ENCODE peak calls at places on chromosomes 12 and 14, in five cellular contexts. K is suprapubic skin, N is stomach, D is uterus, P is A549. H is an unnamed sample. For H3K9me3, the result is how much of the 10 kb centered on the place peaks cover.

GRCh38 chr12:98725481-98726247 is 80.6 kb downstream of the APAF1 start:
- DNase-seq in K (no peak), N (no peak), D (peak), P (peak), H (peak)

GRCh38 chr12:19799216-19799615 is 359.9 kb downstream of the AEBP2 start:
- DNase-seq in K (no peak), N (no peak), D (no peak), P (no peak), H (peak)

GRCh38 chr12:121568503-121568902 is 12.3 kb downstream of the KDM2B start:
- DNase-seq in K (no peak), N (no peak), D (no peak), P (no peak), H (no peak)

GRCh38 chr12:15788266-15789214 is 648 bp downstream of the EPS8 start:
- DNase-seq in K (peak), N (peak), D (peak), P (peak), H (peak)

GRCh38 chr14:75279153-75279738 is 618 bp downstream of the FOS start:
- DNase-seq in K (peak), N (no peak), D (peak), P (peak), H (peak)

GRCh38 chr12:118397693-118398440 is 21.5 kb downstream of the SUDS3 start:
- DNase-seq in K (no peak), N (no peak), D (no peak), P (no peak), H (no peak)

GRCh38 chr12:12336049-12336411 is 14.0 kb downstream of the MANSC1 start:
- DNase-seq in K (no peak), N (peak), D (no peak), P (no peak), H (peak)

GRCh38 chr12:1834186-1834925 is 14.0 kb downstream of the LRTM2 start:
- DNase-seq in K (no peak), N (no peak), D (no peak), P (no peak), H (no peak)

GRCh38 chr14:105322791-105323556 is 8.4 kb downstream of the PACS2 start:
- DNase-seq in K (no peak), N (no peak), D (no peak), P (no peak), H (no peak)

GRCh38 chr12:46908236-46908935 is 82.6 kb upstream of the SLC38A4 start:
- DNase-seq in K (no peak), N (no peak), D (no peak), P (no peak), H (no peak)

GRCh38 chr12:46904406-46905240 is 78.8 kb upstream of the SLC38A4 start:
- DNase-seq in K (no peak), N (no peak), D (no peak), P (no peak), H (no peak)

GRCh38 chr12:46910830-46911229 is 85.0 kb upstream of the SLC38A4 start:
- DNase-seq in K (no peak), N (no peak), D (no peak), P (no peak), H (no peak)

GRCh38 chr12:46907791-46908190 is 82.0 kb upstream of the SLC38A4 start:
- DNase-seq in K (no peak), N (no peak), D (no peak), P (no peak), H (no peak)

GRCh38 chr12:46908936-46909635 is 83.3 kb upstream of the SLC38A4 start:
- DNase-seq in K (no peak), N (no peak), D (no peak), P (no peak), H (no peak)
- H3K9me3 ChIP-seq in K (under half), N (under half), D (under half), P (under half), H (under half)

DNA sequence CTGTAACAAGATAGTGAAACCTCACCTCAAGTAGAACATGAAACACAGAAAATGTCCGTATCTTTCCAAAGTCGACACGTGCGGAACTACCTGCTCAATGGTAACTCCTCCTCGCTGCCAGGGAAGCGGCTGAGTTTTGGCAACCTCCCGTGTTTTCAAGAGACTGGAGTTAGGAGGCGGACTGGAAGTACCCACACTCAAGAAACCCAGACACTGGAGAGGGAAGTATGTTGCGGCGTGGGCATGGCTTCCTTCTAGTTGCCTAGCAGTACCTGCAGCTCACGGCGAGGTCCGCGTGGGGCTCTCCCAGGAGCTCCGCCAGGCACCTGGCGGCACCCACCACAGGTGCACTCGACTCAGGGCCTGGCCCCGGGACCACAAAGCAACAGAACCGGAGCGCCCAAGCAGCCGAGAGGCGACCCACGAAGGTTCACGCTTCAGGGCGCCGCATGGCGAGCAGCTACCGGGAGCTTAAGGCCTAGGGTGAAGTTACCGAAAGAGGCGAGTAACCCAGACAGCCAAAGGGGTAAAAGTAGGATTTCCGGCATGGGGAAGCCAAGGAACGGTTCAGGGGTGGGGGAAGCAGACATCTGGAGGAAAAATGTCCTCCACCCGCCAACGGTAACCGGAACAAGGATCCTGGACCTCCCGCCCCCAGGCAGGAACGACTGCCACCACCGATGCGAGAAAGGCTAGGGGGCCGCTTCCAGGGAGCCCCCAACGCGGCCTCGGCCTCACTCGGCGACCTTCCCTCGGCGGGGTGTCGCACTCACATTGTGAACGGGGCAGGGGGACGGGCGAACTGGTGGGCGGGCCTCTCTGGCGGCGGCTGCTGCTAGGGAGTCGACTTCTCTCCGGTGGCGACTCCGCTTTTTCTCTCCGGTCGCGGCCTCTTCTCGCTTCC is 607 bp downstream of the PTGES3 start:
- DNase-seq in K (peak), N (peak), D (peak), P (peak), H (peak)
- TF ChIP-seq POLR2A in K (no peak), N (no peak), D (peak), P (no peak), H (no peak)

GRCh38 chr12:87171356-87171755 is 857.8 kb downstream of the C12orf50 start:
- DNase-seq in K (no peak), N (no peak), D (no peak), P (no peak), H (no peak)

GRCh38 chr12:87163122-87163521 is 866.1 kb downstream of the C12orf50 start:
- DNase-seq in K (no peak), N (no peak), D (no peak), P (no peak), H (no peak)

GRCh38 chr12:87160848-87161601 is 868.2 kb downstream of the C12orf50 start:
- DNase-seq in K (no peak), N (no peak), D (no peak), P (peak), H (no peak)

GRCh38 chr12:87165733-87166375 is 863.3 kb downstream of the C12orf50 start:
- DNase-seq in K (no peak), N (no peak), D (no peak), P (peak), H (no peak)
- H3K9me3 ChIP-seq in K (under half), N (under half), D (under half), P (under half), H (under half)

GRCh38 chr12:72472350-72472749 is 200.2 kb downstream of the TRHDE start:
- DNase-seq in K (no peak), N (no peak), D (no peak), P (no peak), H (no peak)

GRCh38 chr12:72465940-72466630 is 193.9 kb downstream of the TRHDE start:
- DNase-seq in K (no peak), N (no peak), D (no peak), P (no peak), H (no peak)

GRCh38 chr12:72471806-72472205 is 199.6 kb downstream of the TRHDE start:
- DNase-seq in K (no peak), N (no peak), D (no peak), P (no peak), H (no peak)

GRCh38 chr12:72467985-72468384 is 195.8 kb downstream of the TRHDE start:
- DNase-seq in K (no peak), N (no peak), D (no peak), P (no peak), H (no peak)

DNA sequence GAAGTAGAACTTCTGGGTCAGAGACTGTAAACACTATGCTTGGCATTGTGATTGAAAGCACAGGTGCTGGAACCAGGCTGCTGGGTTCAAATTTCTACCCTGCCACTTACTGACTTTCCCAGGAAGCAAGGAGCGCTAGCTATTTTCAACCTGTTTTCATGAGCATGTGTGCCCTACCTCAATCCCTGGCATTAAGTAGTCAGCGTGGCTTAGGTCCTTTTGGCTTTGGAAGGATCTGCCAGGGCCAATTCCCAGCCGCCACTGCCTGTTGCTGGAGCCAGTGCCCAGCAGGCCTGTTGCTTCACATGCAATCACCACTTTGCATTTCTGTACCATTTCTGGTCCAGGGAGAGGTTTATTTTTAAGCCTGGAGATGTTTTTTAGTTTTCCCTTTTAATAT is 196.3 kb downstream of the TRHDE start:
- DNase-seq in K (no peak), N (no peak), D (no peak), P (no peak), H (no peak)
- TF ChIP-seq POLR2A in K (no peak), N (no peak), D (no peak), P (no peak), H (no peak)

GRCh38 chr12:62290804-62291203 is 30.6 kb downstream of the USP15 start:
- DNase-seq in K (no peak), N (no peak), D (no peak), P (no peak), H (no peak)
- H3K9me3 ChIP-seq in K (under half), N (under half), D (under half), P (under half), H (under half)

GRCh38 chr12:57844725-57845477 is 1.6 kb downstream of the CTDSP2 start:
- DNase-seq in K (peak), N (peak), D (peak), P (peak), H (no peak)
- TF ChIP-seq POLR2A in K (no peak), N (no peak), D (no peak), P (no peak), H (no peak)

GRCh38 chr12:14601692-14602091 is 34.0 kb upstream of the PLBD1 start:
- DNase-seq in K (no peak), N (no peak), D (no peak), P (no peak), H (no peak)

GRCh38 chr12:14607561-14607960 is 39.9 kb upstream of the PLBD1 start:
- DNase-seq in K (no peak), N (no peak), D (no peak), P (no peak), H (no peak)

GRCh38 chr12:14602128-14602527 is 34.4 kb upstream of the PLBD1 start:
- DNase-seq in K (no peak), N (no peak), D (no peak), P (no peak), H (no peak)

DNA sequence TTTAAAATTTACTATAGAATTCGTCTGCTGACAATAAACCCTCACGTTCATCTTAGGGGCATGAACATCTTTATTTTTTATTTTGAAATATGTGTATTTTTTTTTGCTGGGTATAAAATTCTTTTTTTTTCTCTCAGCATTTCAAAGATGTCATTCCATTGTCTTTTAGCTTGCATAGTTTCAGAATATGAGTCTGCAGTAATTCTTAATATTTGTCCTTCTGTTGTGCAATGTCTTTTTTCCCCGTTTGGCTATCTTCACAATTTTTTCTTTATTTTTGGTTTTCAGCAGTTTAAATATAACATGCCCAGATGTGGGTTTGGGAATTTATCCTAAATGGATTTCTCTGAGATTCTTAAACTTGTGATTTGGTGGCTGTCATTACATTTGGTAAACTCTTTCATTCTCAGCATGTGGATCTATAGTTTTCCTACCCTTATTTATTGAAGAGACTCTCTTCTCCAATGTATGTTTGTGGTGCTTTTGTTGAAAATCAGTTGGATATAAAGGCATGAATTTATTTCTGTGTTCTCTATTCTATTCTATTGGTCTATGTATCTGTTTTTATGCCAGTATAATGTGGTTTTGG is 37.8 kb upstream of the PLBD1 start:
- DNase-seq in K (no peak), N (no peak), D (no peak), P (peak), H (no peak)
- H3K9me3 ChIP-seq in K (under half), N (under half), D (under half), P (under half), H (under half)

GRCh38 chr12:110079477-110080400 is 31.4 kb upstream of the C12orf76 start:
- DNase-seq in K (no peak), N (peak), D (no peak), P (peak), H (peak)
- TF ChIP-seq POLR2A in K (no peak), N (no peak), D (no peak), P (no peak), H (no peak)